ENCODE peak calls at places on chromosomes 7 and 10, in seven cellular contexts. O, X, W, C, Q, B and S are unnamed samples.

GRCh38 chr10:19654576-19654975 is 161.7 kb upstream of the PLXDC2 start:
- DNase-seq in B (no peak), Q (peak), C (peak), X (no peak), W (no peak), O (no peak), S (no peak)

GRCh38 chr10:120371856-120372255 is 85.2 kb upstream of the PLPP4 start:
- DNase-seq in W (no peak), X (no peak), O (no peak), Q (no peak), B (no peak), C (no peak), S (no peak)

GRCh38 chr7:129095258-129095657 is 40.3 kb upstream of the TNPO3 start:
- DNase-seq in W (no peak), X (no peak), B (no peak), O (no peak), C (no peak), Q (no peak), S (no peak)

GRCh38 chr7:298739-299138 is 8.8 kb downstream of the FOXL3 start:
- DNase-seq in O (no peak), Q (no peak), B (no peak), W (no peak), X (no peak), C (no peak), S (no peak)

GRCh38 chr7:80346704-80347103 is 165.2 kb downstream of the GNAT3 start:
- DNase-seq in W (no peak), C (peak), O (no peak), B (no peak), Q (peak), X (no peak), S (no peak)

GRCh38 chr10:57367412-57367811 is 900.3 kb downstream of the IPMK start:
- DNase-seq in W (no peak), B (no peak), Q (no peak), X (no peak), O (no peak), C (no peak), S (no peak)

GRCh38 chr7:3978839-3979238 is 677.8 kb downstream of the SDK1 start:
- DNase-seq in Q (no peak), O (peak), W (no peak), X (no peak), C (no peak), B (no peak), S (no peak)

GRCh38 chr10:24435374-24435773 is 226.4 kb downstream of the KIAA1217 start:
- DNase-seq in W (peak), C (peak), Q (peak), O (no peak), B (no peak), X (no peak), S (no peak)

GRCh38 chr10:124318811-124319210 is 99.9 kb downstream of the OAT start:
- DNase-seq in W (no peak), X (no peak), O (no peak), C (no peak), B (no peak), Q (no peak), S (no peak)

GRCh38 chr10:117921421-117921820 is 125.3 kb downstream of the RAB11FIP2 start:
- DNase-seq in O (no peak), X (no peak), W (no peak), Q (no peak), B (no peak), C (no peak), S (no peak)

GRCh38 chr10:77247076-77247561 is 390.5 kb downstream of the KCNMA1 start:
- DNase-seq in O (no peak), X (no peak), B (no peak), C (no peak), W (no peak), Q (peak), S (no peak)

GRCh38 chr10:69319911-69320316 is 41.6 kb downstream of the HK1 start:
- DNase-seq in X (no peak), W (no peak), B (no peak), O (no peak), Q (no peak), C (no peak), S (no peak)

GRCh38 chr10:73867126-73867807 is 7.1 kb downstream of the CAMK2G start:
- DNase-seq in Q (no peak), W (no peak), O (no peak), B (peak), C (no peak), X (no peak), S (no peak)

GRCh38 chr10:60975716-60976115 is 31.7 kb upstream of the RHOBTB1 start:
- DNase-seq in B (no peak), X (no peak), Q (peak), W (no peak), C (no peak), O (no peak), S (no peak)

GRCh38 chr7:105267244-105267643 is 121.5 kb downstream of the SRPK2 start:
- DNase-seq in O (no peak), B (no peak), Q (no peak), X (no peak), C (peak), W (no peak), S (no peak)

GRCh38 chr7:133512560-133512959 is 259.7 kb downstream of the EXOC4 start:
- DNase-seq in B (no peak), Q (peak), W (no peak), C (peak), O (no peak), X (no peak), S (no peak)

GRCh38 chr7:83859827-83860226 is 210.9 kb upstream of the SEMA3E start:
- DNase-seq in W (no peak), Q (no peak), B (no peak), C (no peak), O (no peak), X (no peak), S (no peak)

GRCh38 chr10:74145133-74145532 is 5.5 kb downstream of the AP3M1 start:
- DNase-seq in O (no peak), C (peak), B (no peak), W (peak), X (no peak), Q (peak), S (no peak)

GRCh38 chr10:52864459-52865106 is 92.0 kb upstream of the MBL2 start:
- DNase-seq in B (no peak), X (no peak), O (no peak), C (peak), Q (peak), W (peak), S (no peak)

GRCh38 chr7:22193361-22194016 is 163.5 kb downstream of the RAPGEF5 start:
- DNase-seq in W (peak), Q (peak), O (no peak), X (no peak), B (peak), C (peak), S (no peak)

GRCh38 chr7:38660427-38661099 is 29.4 kb upstream of the AMPH start:
- DNase-seq in X (no peak), O (peak), C (peak), W (peak), B (peak), Q (peak), S (no peak)

GRCh38 chr10:69479737-69480412 is 28.6 kb downstream of the TSPAN15 start:
- DNase-seq in Q (peak), W (no peak), C (peak), O (no peak), B (no peak), X (no peak), S (no peak)

GRCh38 chr7:138842111-138842510 is 44.1 kb upstream of the ATP6V0A4 start:
- DNase-seq in Q (peak), X (no peak), W (peak), B (peak), C (peak), O (no peak), S (no peak)

GRCh38 chr7:28647076-28647421 is 234.7 kb downstream of the CREB5 start:
- DNase-seq in X (no peak), C (no peak), W (no peak), Q (no peak), O (no peak), B (no peak), S (no peak)

GRCh38 chr7:134514663-134515062 is 12.7 kb upstream of the AKR1B10 start:
- DNase-seq in X (no peak), B (peak), W (peak), O (peak), Q (peak), C (peak), S (no peak)

GRCh38 chr7:95906871-95907270 is 134.5 kb downstream of the DYNC1I1 start:
- DNase-seq in B (no peak), W (no peak), O (peak), X (no peak), C (no peak), Q (no peak), S (no peak)